ENCODE peak calls at places on chromosomes 4 and X, in nine cellular contexts. S is cardiac muscle cell; M is G401; Q is ovary; H is aorta; K is stimulated activated CD8-positive, alpha-beta memory T cell treated with anti-CD3 and anti-CD28 coated beads, Interleukin-4, amount 100 ng/mL, for 24 hours; X is NCI-H1092; J is tibial artery; L is amygdala. G is an unnamed sample.

GRCh38 chrX:78747471-78747870 is at the start of gene LPAR4:
- DNase-seq in X (no peak), L (no peak), Q (peak), M (no peak), J (no peak), S (peak), H (no peak), K (no peak), G (no peak)

GRCh38 chrX:21811832-21812231 is 27.6 kb upstream of the MBTPS2 start:
- DNase-seq in S (no peak), Q (no peak), J (no peak), K (no peak), X (no peak), H (no peak), M (no peak), L (no peak), G (no peak)

GRCh38 chrX:78104447-78105176 is 564 bp downstream of the PGK1 start:
- DNase-seq in M (peak), L (no peak), X (no peak), S (peak), K (no peak), J (peak), Q (peak), H (peak), G (peak)

GRCh38 chr4:87555751-87556619 is 26.8 kb upstream of the SPARCL1 start:
- DNase-seq in H (no peak), M (no peak), K (no peak), X (no peak), J (peak), S (peak), Q (no peak), L (no peak), G (no peak)

GRCh38 chr4:176622251-176622968 is 170.3 kb downstream of the VEGFC start:
- DNase-seq in J (no peak), S (peak), K (no peak), H (no peak), L (no peak), M (no peak), X (no peak), Q (no peak), G (no peak)

GRCh38 chr4:41257901-41258300 is 1.2 kb downstream of the UCHL1 start:
- DNase-seq in X (no peak), H (no peak), M (peak), J (no peak), Q (no peak), L (no peak), S (no peak), K (no peak), G (no peak)

GRCh38 chr4:177726111-177726510 is 283.9 kb upstream of the AGA start:
- DNase-seq in S (no peak), M (no peak), J (no peak), L (no peak), K (no peak), H (no peak), X (no peak), Q (no peak), G (no peak)

GRCh38 chr4:82799006-82799881 is 648 bp upstream of the SCD5 start:
- DNase-seq in H (no peak), S (no peak), L (no peak), J (no peak), K (no peak), M (peak), Q (no peak), X (no peak), G (no peak)

GRCh38 chr4:89196056-89196674 is 84.8 kb downstream of the TIGD2 start:
- DNase-seq in K (no peak), H (no peak), J (no peak), Q (no peak), L (no peak), X (no peak), M (no peak), S (peak), G (no peak)

GRCh38 chr4:37244583-37245390 is at the start of gene NWD2:
- DNase-seq in H (no peak), X (no peak), M (no peak), Q (no peak), J (no peak), L (no peak), K (no peak), S (peak), G (no peak)

GRCh38 chrX:34734383-34734782 is 77.3 kb upstream of the TMEM47 start:
- DNase-seq in K (no peak), H (no peak), X (no peak), M (no peak), J (no peak), S (peak), Q (no peak), L (no peak), G (no peak)

GRCh38 chrX:153401133-153401764 is at the start of gene PNMA6E:
- DNase-seq in K (no peak), H (peak), X (no peak), S (no peak), Q (no peak), J (no peak), M (no peak), L (no peak), G (no peak)

GRCh38 chr4:48031802-48032525 is 15.4 kb downstream of the NIPAL1 start:
- DNase-seq in X (no peak), J (no peak), M (no peak), Q (no peak), H (no peak), L (no peak), S (peak), K (no peak), G (no peak)